ENCODE peak calls at places on chromosomes 1 and 21, in six cellular contexts. U is psoas muscle; D is astrocyte of the spinal cord; B is cardiac muscle cell; V is type B pancreatic cell; L is CD4-positive, alpha-beta T cell. Z is an unnamed sample.

GRCh38 chr1:197285526-197286217 is 17.6 kb downstream of the CRB1 start:
- DNase-seq in B (no peak), V (no peak), U (no peak), D (no peak), L (no peak), Z (no peak)

GRCh38 chr1:13751985-13752384 is 52.0 kb downstream of the PRDM2 start:
- DNase-seq in V (no peak), B (no peak), D (no peak), L (no peak), U (no peak), Z (no peak)

GRCh38 chr1:51340380-51340779 is 10.0 kb upstream of the TTC39A start:
- DNase-seq in L (no peak), D (no peak), V (peak), B (no peak), U (no peak), Z (no peak)

GRCh38 chr1:6380037-6380436 is 13.5 kb downstream of the ACOT7 start:
- DNase-seq in V (no peak), D (no peak), U (no peak), B (no peak), L (no peak), Z (no peak)

GRCh38 chr1:227895828-227896685 is 51.7 kb downstream of the WNT9A start:
- DNase-seq in L (no peak), B (peak), V (peak), D (no peak), U (peak), Z (peak)

GRCh38 chr21:42509239-42509638 is 4.4 kb upstream of the SLC37A1 start:
- DNase-seq in B (no peak), L (no peak), V (no peak), D (no peak), U (no peak), Z (no peak)

GRCh38 chr1:167446946-167447345 is 71.4 kb downstream of the CD247 start:
- DNase-seq in D (no peak), B (no peak), L (no peak), V (no peak), U (no peak), Z (no peak)

GRCh38 chr1:226681652-226682493 is 57.2 kb downstream of the ITPKB start:
- DNase-seq in D (no peak), L (no peak), B (no peak), U (no peak), V (no peak), Z (no peak)

GRCh38 chr1:222919478-222919865 is 104.6 kb downstream of the DISP1 start:
- DNase-seq in V (no peak), D (peak), U (no peak), L (no peak), B (no peak), Z (no peak)

GRCh38 chr21:33584455-33584854 is 4.0 kb downstream of the DONSON start:
- DNase-seq in L (no peak), U (no peak), D (no peak), V (no peak), B (no peak), Z (no peak)

GRCh38 chr1:179293340-179294327 is at the start of gene SOAT1:
- DNase-seq in L (peak), V (peak), D (peak), B (peak), U (peak), Z (peak)

GRCh38 chr1:244207935-244208244 is 156.8 kb downstream of the ZBTB18 start:
- DNase-seq in V (no peak), B (no peak), U (no peak), L (no peak), D (no peak), Z (no peak)

GRCh38 chr1:53377438-53377841 is 49.6 kb upstream of the LRP8 start:
- DNase-seq in U (peak), D (no peak), L (no peak), B (peak), V (peak), Z (peak)

GRCh38 chr1:204174958-204175357 is 8.8 kb upstream of the REN start:
- DNase-seq in V (no peak), B (no peak), D (no peak), L (no peak), U (no peak), Z (no peak)

GRCh38 chr1:217313096-217313495 is 317.8 kb downstream of the GPATCH2 start:
- DNase-seq in U (no peak), L (no peak), V (no peak), B (no peak), D (no peak), Z (no peak)

GRCh38 chr1:217315346-217315745 is 315.5 kb downstream of the GPATCH2 start:
- DNase-seq in U (no peak), B (no peak), V (no peak), L (no peak), D (no peak), Z (no peak)

DNA sequence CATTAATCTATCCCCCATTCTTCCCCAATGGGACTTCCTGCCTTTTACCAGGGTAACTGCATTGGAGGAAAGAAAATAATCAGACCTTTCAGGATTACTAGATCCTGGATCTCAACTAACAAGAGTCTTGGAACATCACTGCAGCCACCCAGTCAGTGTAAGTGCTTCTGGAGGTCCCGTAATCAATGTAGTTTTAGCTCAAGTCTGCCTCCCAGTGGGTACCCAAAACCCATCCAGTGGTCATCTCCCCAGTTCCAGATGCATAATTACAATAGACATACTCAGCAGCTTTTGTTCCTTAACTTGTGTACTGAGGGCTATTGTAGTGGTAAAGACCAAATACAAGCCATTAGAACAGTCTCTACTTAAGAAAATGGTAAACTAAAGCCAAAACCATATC is 319.1 kb downstream of the GPATCH2 start:
- DNase-seq in D (no peak), V (no peak), B (peak), L (no peak), U (no peak), Z (no peak)
- TF ChIP-seq CTCF in D (peak), V (peak), B (peak), L (no peak), U (no peak), Z (peak)

DNA sequence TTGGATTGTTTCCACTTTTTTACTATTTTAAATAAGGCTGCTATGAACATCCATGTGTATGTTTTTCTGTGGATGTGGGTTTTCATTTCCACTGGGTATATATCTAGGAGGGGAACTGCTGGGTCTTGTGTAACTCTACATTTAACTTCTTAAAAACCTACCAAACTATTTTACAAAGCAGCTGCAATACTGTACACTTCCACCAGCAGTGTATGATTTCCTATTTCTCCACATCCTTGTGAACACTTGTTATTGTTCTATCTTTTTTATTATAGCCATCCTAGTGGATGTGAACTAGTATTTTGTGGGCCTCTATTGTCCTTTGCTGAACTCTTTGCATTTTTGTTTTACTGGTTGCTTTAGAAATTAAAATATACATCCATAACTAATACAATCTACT is 33.4 kb downstream of the DIPK1A start:
- DNase-seq in D (no peak), V (no peak), L (no peak), U (no peak), B (no peak), Z (no peak)
- TF ChIP-seq CTCF in D (no peak), V (peak), L (no peak), U (no peak), B (no peak), Z (no peak)

GRCh38 chr21:43940329-43940653 is 71.8 kb upstream of the TRAPPC10 start:
- DNase-seq in L (no peak), U (no peak), D (no peak), V (no peak), B (no peak), Z (no peak)

GRCh38 chr21:43942201-43942600 is 69.9 kb upstream of the TRAPPC10 start:
- DNase-seq in B (no peak), V (no peak), L (no peak), D (no peak), U (no peak), Z (no peak)

GRCh38 chr21:43939443-43940328 is 72.4 kb upstream of the TRAPPC10 start:
- DNase-seq in U (no peak), V (peak), B (no peak), L (no peak), D (no peak), Z (no peak)

GRCh38 chr21:43938751-43939442 is 73.2 kb upstream of the TRAPPC10 start:
- DNase-seq in B (peak), D (peak), L (peak), V (peak), U (peak), Z (no peak)

DNA sequence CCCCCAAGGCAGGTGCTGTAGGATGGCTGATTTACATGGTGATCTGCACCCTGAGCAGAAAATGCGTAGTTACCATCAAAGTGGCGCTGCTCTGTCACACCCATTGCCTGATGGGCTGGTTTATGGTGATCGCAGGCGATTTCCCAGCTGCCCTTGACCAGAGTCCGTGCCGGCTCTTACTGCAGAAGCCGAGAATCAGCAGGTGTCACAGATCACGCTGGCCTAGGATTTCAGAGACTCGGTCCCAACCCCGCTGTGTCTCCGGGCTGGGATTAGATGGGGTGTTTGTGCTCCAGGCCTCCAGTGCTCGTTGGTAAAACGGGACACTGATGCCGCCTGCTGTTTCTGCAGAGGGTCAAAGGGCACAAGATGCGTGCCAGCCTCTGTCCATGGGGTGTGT is 71.4 kb upstream of the TRAPPC10 start:
- DNase-seq in D (no peak), L (no peak), B (no peak), U (no peak), V (no peak), Z (no peak)
- TF ChIP-seq CTCF in D (no peak), L (no peak), B (no peak), U (no peak), V (no peak), Z (no peak)

DNA sequence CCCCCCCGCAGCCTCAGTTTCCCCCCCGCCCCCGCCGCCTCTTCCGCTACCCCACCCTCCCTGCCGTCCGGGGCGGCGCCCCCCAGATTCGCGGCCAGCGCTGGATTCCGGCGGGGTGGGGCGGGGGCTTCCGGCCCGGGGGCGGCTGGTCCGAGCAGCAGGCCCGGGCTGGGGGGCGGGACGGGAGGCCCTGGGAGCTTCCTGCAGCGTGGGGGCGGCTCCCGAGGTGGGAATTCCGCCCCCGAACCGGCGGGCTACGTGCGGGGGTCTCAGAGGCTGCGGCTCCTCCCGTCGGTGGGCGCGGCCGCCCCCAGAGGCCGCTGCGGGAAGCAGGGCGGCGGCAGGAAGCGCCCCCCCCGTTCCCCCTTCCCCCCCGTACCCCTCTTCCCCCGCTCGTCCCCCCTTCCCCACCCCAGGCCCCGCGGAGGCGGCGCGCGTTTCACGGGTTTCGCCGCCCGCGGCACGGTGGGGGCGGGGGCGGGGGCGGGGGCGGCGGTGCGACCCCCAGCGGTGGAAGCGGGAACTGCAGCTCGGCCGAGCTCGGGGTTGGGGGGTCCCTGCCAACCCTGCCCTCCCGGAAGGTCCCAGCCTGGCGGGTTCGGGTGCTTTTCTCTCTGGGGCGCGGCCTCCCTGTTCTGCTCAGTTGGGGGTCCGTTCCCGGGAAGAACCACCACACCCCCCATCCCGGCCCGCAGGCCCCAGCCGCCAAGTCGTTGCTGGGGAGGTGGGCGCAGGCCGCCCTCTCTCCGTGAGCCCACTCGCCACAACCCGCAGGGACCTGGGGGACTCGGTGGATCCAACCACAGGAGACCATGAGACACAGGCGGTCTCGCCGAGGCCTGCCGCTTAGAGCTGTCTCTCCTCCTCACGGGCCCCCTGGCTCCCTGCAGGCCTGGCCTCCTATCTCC is 76.3 kb downstream of the MORN1 start:
- DNase-seq in V (no peak), B (peak), U (peak), L (peak), D (peak), Z (no peak)
- TF ChIP-seq CTCF in V (peak), B (peak), U (peak), L (peak), D (peak), Z (peak)

Z was measured in osteocyte.